ENCODE peak calls at places on chromosomes 1 and 21, in four cellular contexts. K is effector memory CD4-positive, alpha-beta T cell; C is fibroblast of lung; U is CD8-positive, alpha-beta T cell. D is an unnamed sample.

GRCh38 chr1:154808909-154809262 is 61.2 kb downstream of the KCNN3 start:
- DNase-seq in C (no peak), U (no peak), K (no peak), D (no peak)

GRCh38 chr1:24118410-24119242 is 6.7 kb upstream of the MYOM3 start:
- DNase-seq in C (no peak), U (no peak), K (no peak), D (no peak)

GRCh38 chr1:14217384-14217783 is 381.1 kb upstream of the KAZN start:
- DNase-seq in C (peak), K (no peak), U (no peak), D (peak)

GRCh38 chr1:79161077-79161476 is 154.5 kb upstream of the ADGRL4 start:
- DNase-seq in U (no peak), K (no peak), C (peak), D (peak)

GRCh38 chr1:41341756-41342562 is 19.3 kb upstream of the FOXO6 start:
- DNase-seq in C (no peak), K (no peak), U (peak), D (no peak)

GRCh38 chr1:110309139-110309538 is 30.0 kb upstream of the RBM15 start:
- DNase-seq in K (no peak), C (no peak), U (no peak), D (no peak)

GRCh38 chr1:245205396-245205795 is 50.6 kb downstream of the KIF26B start:
- DNase-seq in C (no peak), K (no peak), U (no peak), D (no peak)

GRCh38 chr1:26696645-26697440 is 1.0 kb downstream of the ARID1A start:
- DNase-seq in K (peak), U (peak), C (no peak), D (no peak)

GRCh38 chr1:39632491-39633417 is 6.7 kb downstream of the HEYL start:
- DNase-seq in C (peak), U (no peak), K (no peak), D (no peak)

GRCh38 chr1:236168716-236169429 is 26.5 kb downstream of the GPR137B start:
- DNase-seq in K (no peak), U (peak), C (peak), D (no peak)

GRCh38 chr21:44844256-44844655 is 26.4 kb upstream of the SUMO3 start:
- DNase-seq in U (no peak), C (no peak), K (no peak), D (no peak)

GRCh38 chr1:172940170-172940855 is 110.4 kb downstream of the TNFSF18 start:
- DNase-seq in K (no peak), U (no peak), C (peak), D (no peak)

GRCh38 chr1:91700332-91700731 is 185.6 kb downstream of the TGFBR3 start:
- DNase-seq in U (no peak), K (no peak), C (peak), D (peak)

GRCh38 chr1:101299166-101299565 is 62.3 kb downstream of the S1PR1 start:
- DNase-seq in U (no peak), C (no peak), K (no peak), D (no peak)

GRCh38 chr1:225762002-225762441 is 15.6 kb upstream of the SRP9 start:
- DNase-seq in C (no peak), U (no peak), K (no peak), D (no peak)

GRCh38 chr1:109900489-109900888 is 10.2 kb upstream of the CSF1 start:
- DNase-seq in U (no peak), C (no peak), K (no peak), D (no peak)

GRCh38 chr1:8412183-8412831 is 94.4 kb downstream of the SLC45A1 start:
- DNase-seq in K (no peak), U (no peak), C (peak), D (no peak)

GRCh38 chr1:62435231-62436038 is 1.4 kb upstream of the USP1 start:
- DNase-seq in C (no peak), K (no peak), U (peak), D (no peak)

GRCh38 chr21:35072960-35073359 is 23.9 kb upstream of the RUNX1 start:
- DNase-seq in K (no peak), U (no peak), C (peak), D (no peak)

GRCh38 chr1:183272390-183272801 is 86.3 kb downstream of the LAMC2 start:
- DNase-seq in K (no peak), C (peak), U (no peak), D (peak)

GRCh38 chr1:14996133-14997050 is 157.2 kb upstream of the TMEM51 start:
- DNase-seq in U (no peak), C (peak), K (no peak), D (no peak)

GRCh38 chr1:31715873-31716220 is 12.0 kb upstream of the COL16A1 start:
- DNase-seq in K (no peak), C (no peak), U (no peak), D (no peak)

GRCh38 chr1:31715097-31715872 is 11.5 kb upstream of the COL16A1 start:
- DNase-seq in U (no peak), K (no peak), C (peak), D (peak)

GRCh38 chr1:31712041-31712440 is 8.2 kb upstream of the COL16A1 start:
- DNase-seq in K (no peak), C (peak), U (no peak), D (no peak)

GRCh38 chr1:31714442-31715096 is 10.8 kb upstream of the COL16A1 start:
- DNase-seq in K (no peak), U (peak), C (peak), D (peak)

GRCh38 chr1:31712625-31713024 is 8.8 kb upstream of the COL16A1 start:
- DNase-seq in K (no peak), U (no peak), C (peak), D (peak)
- H3K27ac ChIP-seq in K (no peak), U (no peak), C (peak), D (peak)

DNA sequence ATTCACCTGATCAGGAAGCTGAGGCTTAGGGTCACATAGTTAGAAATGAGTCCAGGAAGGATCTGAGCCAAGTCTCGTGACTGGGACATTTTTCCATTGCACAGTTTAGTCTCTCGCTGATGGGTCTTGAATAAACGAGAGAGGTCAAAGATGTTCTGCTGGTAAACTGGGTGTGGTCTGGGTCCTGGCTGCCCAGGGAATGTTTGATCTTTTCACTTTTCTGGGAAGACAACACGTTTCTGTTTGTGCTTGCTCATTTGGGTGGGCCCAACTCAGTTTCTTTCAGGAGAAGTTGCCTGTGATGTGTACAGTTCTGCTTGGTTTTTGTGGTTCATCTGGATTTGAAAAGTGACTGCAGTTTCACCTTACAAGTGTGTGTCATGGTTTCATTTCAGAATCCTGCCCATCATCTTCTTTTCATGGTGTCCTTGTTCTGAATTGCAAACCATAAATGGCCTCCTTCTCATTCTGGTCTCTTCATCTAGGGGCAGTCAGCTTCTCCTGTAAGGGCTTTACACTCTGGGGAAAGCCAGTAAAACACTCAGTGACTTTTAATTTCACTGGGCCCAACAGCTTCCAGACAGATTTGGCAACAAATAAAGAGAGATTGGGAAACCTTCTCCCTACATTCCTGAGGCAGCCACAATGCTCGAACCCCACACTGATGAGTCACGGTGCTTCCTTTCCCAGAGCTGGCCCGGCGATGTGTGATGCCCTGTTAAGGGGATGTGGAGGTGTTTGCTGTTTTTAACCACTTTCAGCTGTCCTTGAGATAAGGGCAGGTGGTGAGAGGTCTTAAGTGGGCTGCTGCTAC is 7.2 kb upstream of the TACSTD2 start:
- DNase-seq in C (peak), U (no peak), K (no peak), D (peak)
- H3K27ac ChIP-seq in C (peak), U (no peak), K (no peak), D (peak)

GRCh38 chr1:11918779-11919519 is 7.3 kb downstream of the KIAA2013 start:
- DNase-seq in C (peak), U (no peak), K (no peak), D (no peak)

GRCh38 chr1:11923069-11923826 is 3.0 kb downstream of the KIAA2013 start:
- DNase-seq in C (no peak), K (no peak), U (no peak), D (no peak)

GRCh38 chr1:11921022-11921421 is 5.2 kb downstream of the KIAA2013 start:
- DNase-seq in K (no peak), U (no peak), C (no peak), D (no peak)

GRCh38 chr1:11919621-11920020 is 6.6 kb downstream of the KIAA2013 start:
- DNase-seq in C (no peak), U (no peak), K (no peak), D (no peak)

GRCh38 chr1:11920239-11920903 is 5.9 kb downstream of the KIAA2013 start:
- DNase-seq in K (no peak), C (no peak), U (no peak), D (no peak)
- H3K27ac ChIP-seq in K (no peak), C (no peak), U (no peak), D (no peak)

GRCh38 chr1:85333186-85333585 is 56.8 kb upstream of the BCL10 start:
- DNase-seq in K (no peak), U (no peak), C (no peak), D (no peak)

GRCh38 chr1:85330711-85331290 is 54.4 kb upstream of the BCL10 start:
- DNase-seq in C (peak), K (no peak), U (no peak), D (no peak)

GRCh38 chr1:85339089-85339488 is 62.7 kb upstream of the BCL10 start:
- DNase-seq in U (no peak), C (peak), K (no peak), D (peak)

GRCh38 chr1:85332575-85332974 is 56.1 kb upstream of the BCL10 start:
- DNase-seq in C (no peak), U (no peak), K (no peak), D (no peak)

DNA sequence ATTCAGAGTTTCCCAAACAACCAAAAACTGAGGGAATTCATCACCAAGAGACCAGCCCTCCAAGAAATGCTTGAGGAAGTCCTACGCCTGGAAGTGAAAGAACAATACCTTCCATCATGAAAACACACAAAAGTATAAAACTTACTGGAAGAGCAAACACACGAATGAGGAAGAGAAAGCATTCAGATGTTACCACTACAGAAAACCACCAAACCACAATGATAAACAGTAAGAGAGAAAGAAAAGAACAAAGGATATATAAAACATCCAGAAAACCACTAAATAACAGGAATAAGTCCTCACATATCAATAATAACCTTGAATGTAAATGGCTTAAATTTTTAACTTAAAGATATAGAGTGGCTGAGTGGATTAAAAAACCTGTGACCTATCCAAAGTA is 58.5 kb upstream of the BCL10 start:
- DNase-seq in C (peak), U (no peak), K (no peak), D (no peak)
- H3K27ac ChIP-seq in C (peak), U (no peak), K (no peak), D (no peak)

GRCh38 chr1:85553416-85553815 is 27.1 kb upstream of the CCN1 start:
- DNase-seq in K (no peak), C (no peak), U (no peak), D (no peak)
- H3K27ac ChIP-seq in K (no peak), C (no peak), U (no peak), D (no peak)

DNA sequence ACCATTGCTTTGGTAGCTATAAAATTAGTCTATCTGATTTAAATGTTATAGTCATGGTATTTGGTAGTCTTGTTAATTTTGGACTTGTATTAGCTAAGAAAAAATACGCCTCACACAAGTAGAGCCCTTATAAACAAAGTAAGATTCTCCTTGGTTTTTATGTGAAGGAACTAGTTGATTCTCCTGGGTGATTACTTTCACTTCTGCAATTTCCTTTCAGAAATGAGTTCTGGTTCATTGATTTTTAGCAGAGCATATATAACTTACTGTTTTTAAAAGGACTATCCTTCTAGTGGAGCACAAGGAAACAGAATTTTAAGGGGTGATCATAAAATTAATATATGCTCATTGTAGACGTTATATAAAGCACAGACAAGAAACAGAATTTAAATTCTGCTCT is 120.1 kb downstream of the BACH1 start:
- DNase-seq in U (no peak), K (no peak), C (no peak), D (no peak)
- H3K27ac ChIP-seq in U (no peak), K (no peak), C (no peak), D (no peak)

D was measured in foreskin keratinocyte.